ENCODE peak calls at places on chromosomes 3 and 15, in five cellular contexts. C is endodermal cell, W is A549, O is mesothelial cell of epicardium, S is tibial artery. B is an unnamed sample.

GRCh38 chr15:38853608-38854007 is 289.0 kb upstream of the RASGRP1 start:
- DNase-seq in W (no peak), O (no peak), C (peak), S (no peak), B (no peak)

GRCh38 chr3:38354588-38355344 is 8.2 kb downstream of the XYLB start:
- DNase-seq in S (no peak), C (no peak), W (no peak), O (no peak), B (no peak)

GRCh38 chr3:12447075-12447474 is 37.2 kb upstream of the TSEN2 start:
- DNase-seq in W (no peak), S (no peak), C (no peak), O (no peak), B (no peak)

GRCh38 chr3:14047841-14048240 is 76.8 kb downstream of the CHCHD4 start:
- DNase-seq in O (no peak), S (no peak), W (no peak), C (no peak), B (no peak)

GRCh38 chr15:74365619-74366445 is 1.6 kb downstream of the CYP11A1 start:
- DNase-seq in S (peak), W (no peak), O (no peak), C (peak), B (no peak)

GRCh38 chr3:123870033-123870432 is 14.1 kb downstream of the MYLK start:
- DNase-seq in O (no peak), W (no peak), S (no peak), C (no peak), B (no peak)

GRCh38 chr3:56836276-56837163 is 34.8 kb upstream of the ARHGEF3 start:
- DNase-seq in S (no peak), O (no peak), W (no peak), C (no peak), B (no peak)

GRCh38 chr15:101266034-101266433 is 11.3 kb downstream of the SELENOS start:
- DNase-seq in C (peak), W (no peak), O (no peak), S (peak), B (no peak)

GRCh38 chr3:86257955-86258641 is 732.9 kb downstream of the VGLL3 start:
- DNase-seq in C (no peak), S (no peak), W (no peak), O (no peak), B (no peak)

GRCh38 chr15:56533741-56534416 is 68.9 kb upstream of the MNS1 start:
- DNase-seq in O (no peak), W (no peak), C (no peak), S (no peak), B (no peak)

GRCh38 chr3:171459130-171459941 is 869 bp downstream of the TNIK start:
- DNase-seq in S (no peak), C (peak), W (no peak), O (no peak), B (no peak)

GRCh38 chr15:78316211-78317077 is 17.0 kb upstream of the SKIC8 start:
- DNase-seq in S (no peak), O (no peak), C (peak), W (no peak), B (no peak)

GRCh38 chr15:29685156-29686078 is 136.9 kb downstream of the TJP1 start:
- DNase-seq in S (no peak), O (no peak), C (no peak), W (no peak), B (no peak)

GRCh38 chr3:44685128-44685800 is 27.2 kb upstream of the ZNF502 start:
- DNase-seq in W (no peak), S (peak), C (peak), O (peak), B (no peak)

GRCh38 chr3:58025406-58025805 is 17.2 kb downstream of the FLNB start:
- DNase-seq in S (no peak), O (no peak), W (no peak), C (no peak), B (no peak)

GRCh38 chr3:150105886-150106612 is 135.4 kb upstream of the PFN2 start:
- DNase-seq in C (no peak), O (no peak), W (no peak), S (no peak), B (no peak)

GRCh38 chr3:120033594-120033993 is 60.7 kb downstream of the GSK3B start:
- DNase-seq in S (no peak), W (no peak), O (no peak), C (no peak), B (no peak)

GRCh38 chr3:44363591-44363990 is 25.0 kb downstream of the TCAIM start:
- DNase-seq in W (peak), S (no peak), O (no peak), C (no peak), B (no peak)

GRCh38 chr3:71916747-71917369 is 131.9 kb upstream of the PROK2 start:
- DNase-seq in O (no peak), C (no peak), S (peak), W (no peak), B (no peak)

GRCh38 chr3:79018671-79019136 is 749.1 kb downstream of the ROBO1 start:
- DNase-seq in S (peak), W (peak), C (peak), O (peak), B (peak)

GRCh38 chr3:72018339-72018984 is 233.5 kb upstream of the PROK2 start:
- DNase-seq in C (peak), S (no peak), O (no peak), W (no peak), B (no peak)

DNA sequence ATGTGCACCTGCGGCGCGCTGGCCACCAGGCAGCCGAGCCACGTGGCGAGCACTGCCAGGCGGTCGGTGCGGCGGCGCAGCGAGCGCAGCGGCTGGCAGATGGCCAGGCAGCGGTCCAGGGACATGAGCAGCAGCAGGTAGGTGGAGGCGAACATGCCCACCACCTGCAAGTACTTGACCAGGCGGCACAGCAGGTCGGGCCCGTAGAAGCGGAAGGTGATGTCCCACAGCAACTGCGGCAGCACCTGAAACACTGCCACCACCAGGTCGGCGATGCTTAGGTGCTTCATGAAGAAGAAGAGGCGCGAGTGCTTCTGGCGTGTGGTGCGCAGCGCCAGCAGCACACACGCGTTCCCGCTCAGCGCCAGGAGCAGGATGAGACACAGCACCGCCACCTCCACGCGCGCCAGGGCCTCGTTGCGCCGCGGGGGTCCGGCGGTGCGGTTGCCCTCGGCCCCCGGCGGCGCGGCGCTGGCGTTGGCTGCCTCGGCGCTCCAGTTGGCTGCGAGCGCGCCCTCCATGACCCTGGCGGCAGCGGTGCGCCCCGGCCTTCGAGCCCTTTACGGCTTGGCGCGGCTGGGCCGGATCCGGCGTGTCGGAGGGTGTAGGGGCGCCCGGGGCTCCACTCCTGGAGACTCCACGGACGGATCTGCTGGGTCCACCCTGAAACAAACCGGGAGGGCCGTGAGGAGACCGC is 1.6 kb downstream of the OXTR start:
- DNase-seq in W (no peak), O (no peak), S (no peak), C (peak), B (peak)
- TF ChIP-seq CTCF in W (no peak), O (no peak), S (no peak), C (peak), B (no peak)

GRCh38 chr3:153667341-153667740 is 453.8 kb upstream of the ARHGEF26 start:
- DNase-seq in C (no peak), S (no peak), W (no peak), O (no peak), B (no peak)

GRCh38 chr3:153673853-153674252 is 447.3 kb upstream of the ARHGEF26 start:
- DNase-seq in O (no peak), C (no peak), S (no peak), W (no peak), B (no peak)

GRCh38 chr3:153670577-153670976 is 450.6 kb upstream of the ARHGEF26 start:
- DNase-seq in O (no peak), S (no peak), C (no peak), W (no peak), B (no peak)

GRCh38 chr3:153666911-153667310 is 454.3 kb upstream of the ARHGEF26 start:
- DNase-seq in W (no peak), S (no peak), O (no peak), C (no peak), B (no peak)

DNA sequence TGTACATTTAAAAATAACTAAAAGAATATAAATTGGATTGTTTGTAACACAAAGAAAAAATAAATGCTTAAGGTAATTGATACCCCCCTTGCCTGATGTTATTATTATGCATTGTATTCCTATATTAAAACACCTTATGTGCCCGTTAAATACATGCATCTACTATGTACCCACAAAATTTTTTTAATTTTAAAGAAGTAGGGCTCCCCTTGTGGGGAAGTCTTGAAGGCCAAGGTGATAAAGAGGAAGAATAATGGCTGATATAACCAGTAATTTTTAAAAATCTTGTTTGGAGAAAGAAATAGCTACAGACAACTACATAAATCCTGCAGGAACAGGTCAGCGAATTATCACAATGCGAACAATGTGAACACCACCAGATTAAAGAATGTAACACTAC is 451.7 kb upstream of the ARHGEF26 start:
- DNase-seq in W (no peak), C (no peak), S (no peak), O (no peak), B (no peak)
- TF ChIP-seq CTCF in W (no peak), C (peak), S (no peak), O (no peak), B (no peak)

DNA sequence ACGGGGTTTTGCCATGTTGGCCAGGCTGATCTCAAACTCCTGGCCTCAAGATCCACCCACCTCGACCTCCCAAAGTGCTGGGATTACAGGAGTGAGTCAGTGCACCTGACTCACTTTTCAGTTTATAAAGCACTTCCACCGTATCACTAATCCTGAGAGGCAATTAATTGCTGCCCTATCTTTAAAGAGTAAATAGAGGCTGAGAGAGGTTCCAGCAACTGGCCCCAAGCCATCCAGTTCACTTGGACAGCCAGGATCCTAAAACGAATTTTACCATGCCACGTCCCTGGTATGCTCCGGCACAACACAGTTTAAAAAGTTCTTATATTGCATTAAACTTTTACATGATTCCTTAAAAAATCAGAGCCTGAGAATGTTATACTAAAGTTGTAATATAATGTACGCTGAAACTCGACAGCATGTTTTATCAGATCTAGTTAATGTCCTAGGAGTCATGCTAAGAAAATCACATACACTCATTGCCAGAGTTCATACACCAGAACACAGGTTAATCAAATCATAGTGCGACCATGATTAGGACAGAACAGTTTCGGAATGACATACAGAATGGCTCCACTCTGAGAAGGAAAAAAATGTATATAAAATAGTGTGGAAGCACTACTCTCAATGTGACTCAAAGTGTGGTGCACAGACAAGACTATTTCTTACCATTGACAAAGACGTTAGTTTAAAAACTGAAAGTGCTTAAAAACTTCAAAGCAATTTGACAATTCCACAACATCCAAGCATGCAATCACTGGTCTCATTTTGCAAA is 125.4 kb downstream of the ULK4 start:
- DNase-seq in C (no peak), S (no peak), W (no peak), O (no peak), B (no peak)
- TF ChIP-seq CTCF in C (no peak), S (no peak), W (no peak), O (no peak), B (no peak)

DNA sequence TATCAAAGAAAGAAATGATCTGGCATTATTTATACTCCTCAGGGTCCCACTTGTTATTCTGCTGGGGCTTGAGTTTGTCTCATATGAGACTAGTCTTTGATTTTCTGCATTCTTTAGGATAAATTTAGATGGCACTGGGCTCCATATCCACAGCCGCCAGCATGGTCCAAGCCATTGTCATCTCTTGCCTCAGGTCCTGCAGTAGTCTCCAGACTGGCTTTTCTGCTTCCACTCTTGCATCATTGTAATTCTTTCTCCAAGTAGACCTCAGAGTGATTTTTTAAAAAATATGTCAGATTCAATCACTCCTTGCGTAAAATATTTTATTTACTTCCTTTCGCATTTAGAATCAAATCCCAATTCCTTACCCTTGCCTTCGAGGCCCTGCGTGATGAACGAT is 50.4 kb upstream of the ST3GAL6 start:
- DNase-seq in O (no peak), W (no peak), S (no peak), C (no peak), B (no peak)
- TF ChIP-seq CTCF in O (no peak), W (no peak), S (no peak), C (no peak), B (no peak)

GRCh38 chr3:25455316-25456232 is 27.5 kb downstream of the RARB start:
- DNase-seq in S (no peak), O (no peak), W (no peak), C (peak), B (no peak)

GRCh38 chr3:25456723-25457122 is 28.7 kb downstream of the RARB start:
- DNase-seq in S (no peak), C (no peak), W (no peak), O (no peak), B (no peak)

GRCh38 chr3:25453521-25454410 is 25.7 kb downstream of the RARB start:
- DNase-seq in O (no peak), S (no peak), W (no peak), C (no peak), B (no peak)

GRCh38 chr3:25452185-25452584 is 24.1 kb downstream of the RARB start:
- DNase-seq in W (no peak), O (no peak), S (no peak), C (no peak), B (no peak)

DNA sequence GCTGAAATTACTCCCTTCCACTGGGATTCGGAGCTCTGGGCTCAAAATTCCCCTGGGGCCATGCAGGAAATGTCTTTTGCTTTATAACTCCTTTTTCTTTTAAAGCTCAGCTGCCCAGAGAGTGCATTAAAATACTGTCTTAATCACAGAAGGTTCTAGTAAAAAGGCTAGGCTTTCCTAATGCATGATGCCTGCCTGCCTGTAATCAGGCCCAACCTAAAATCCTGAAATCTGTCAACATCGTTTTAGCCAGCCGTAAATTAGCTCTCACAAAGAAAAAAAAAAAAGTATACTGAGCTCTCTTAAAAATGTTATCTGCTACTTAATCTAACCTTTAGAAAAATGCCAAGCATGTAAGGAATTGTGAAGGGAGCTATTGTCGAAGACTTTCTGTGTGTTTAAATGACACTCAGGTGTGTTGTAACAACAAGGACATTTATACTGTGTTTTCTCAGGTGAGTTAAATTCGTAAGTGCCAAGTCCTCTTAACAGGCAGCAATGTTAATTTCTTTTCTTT is 26.4 kb downstream of the RARB start:
- DNase-seq in C (no peak), O (no peak), W (no peak), S (no peak), B (no peak)
- TF ChIP-seq CTCF in C (no peak), O (no peak), W (no peak), S (no peak), B (no peak)

GRCh38 chr3:36677331-36678007 is 86.9 kb downstream of the DCLK3 start:
- DNase-seq in C (no peak), W (peak), O (no peak), S (no peak), B (no peak)
- TF ChIP-seq CTCF in C (peak), W (no peak), O (no peak), S (no peak), B (no peak)

DNA sequence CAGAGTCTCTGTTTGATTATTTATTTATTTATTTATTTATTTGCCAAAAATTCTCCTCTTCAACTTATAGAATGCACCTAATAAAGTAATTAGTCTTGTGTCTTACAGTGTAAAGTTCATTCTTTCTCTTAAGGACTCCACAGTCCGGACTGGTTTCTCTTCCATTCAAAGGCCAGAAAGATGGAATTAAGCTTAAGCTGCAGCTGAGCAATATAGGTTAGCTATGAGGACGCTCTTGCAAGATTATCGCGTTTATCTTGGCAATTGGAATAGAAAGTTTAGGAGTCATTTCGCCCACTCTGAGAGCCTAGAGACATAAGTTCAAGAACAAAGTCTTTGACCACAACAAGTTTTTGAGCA is 15.0 kb downstream of the TAGLN3 start:
- DNase-seq in C (no peak), O (no peak), W (no peak), S (no peak), B (no peak)
- TF ChIP-seq CTCF in C (no peak), O (no peak), W (no peak), S (no peak), B (no peak)

B was measured in osteocyte.